ENCODE peak calls at places on chromosomes 6 and 20, in six cellular contexts. One of them, this sample, is unnamed.

GRCh38 chr20:48421547-48421946 is 406.3 kb downstream of the PREX1 start:
- DNase-seq in HuH-7.5: peak
- DNase-seq in IMR-90: no peak
- DNase-seq in sigmoid colon: no peak
- DNase-seq in NB4: no peak
- DNase-seq in stimulated activated CD4-positive, alpha-beta T cell treated with anti-CD3 and anti-CD28 coated beads, Interleukin-1b, Interleukin-23, amount 100 ng/mL, for 48 hours: no peak
- DNase-seq in this sample: no peak

GRCh38 chr6:137166247-137167098 is 7.0 kb downstream of the IL22RA2 start:
- DNase-seq in IMR-90: no peak
- DNase-seq in sigmoid colon: no peak
- DNase-seq in stimulated activated CD4-positive, alpha-beta T cell treated with anti-CD3 and anti-CD28 coated beads, Interleukin-1b, Interleukin-23, amount 100 ng/mL, for 48 hours: no peak
- DNase-seq in NB4: peak
- DNase-seq in HuH-7.5: no peak
- DNase-seq in this sample: no peak

GRCh38 chr6:111723412-111723970 is 117.8 kb upstream of the TRAF3IP2 start:
- DNase-seq in NB4: no peak
- DNase-seq in sigmoid colon: no peak
- DNase-seq in IMR-90: no peak
- DNase-seq in HuH-7.5: no peak
- DNase-seq in stimulated activated CD4-positive, alpha-beta T cell treated with anti-CD3 and anti-CD28 coated beads, Interleukin-1b, Interleukin-23, amount 100 ng/mL, for 48 hours: no peak
- DNase-seq in this sample: no peak

GRCh38 chr6:44563397-44563796 is 175.9 kb downstream of the CDC5L start:
- DNase-seq in sigmoid colon: no peak
- DNase-seq in stimulated activated CD4-positive, alpha-beta T cell treated with anti-CD3 and anti-CD28 coated beads, Interleukin-1b, Interleukin-23, amount 100 ng/mL, for 48 hours: no peak
- DNase-seq in HuH-7.5: no peak
- DNase-seq in NB4: no peak
- DNase-seq in IMR-90: peak
- DNase-seq in this sample: no peak

GRCh38 chr20:20450461-20451027 is 82.6 kb downstream of the INSM1 start:
- DNase-seq in sigmoid colon: no peak
- DNase-seq in NB4: no peak
- DNase-seq in IMR-90: no peak
- DNase-seq in HuH-7.5: no peak
- DNase-seq in stimulated activated CD4-positive, alpha-beta T cell treated with anti-CD3 and anti-CD28 coated beads, Interleukin-1b, Interleukin-23, amount 100 ng/mL, for 48 hours: no peak
- DNase-seq in this sample: no peak

GRCh38 chr6:39095578-39095977 is 19.4 kb downstream of the SAYSD1 start:
- DNase-seq in sigmoid colon: no peak
- DNase-seq in NB4: no peak
- DNase-seq in stimulated activated CD4-positive, alpha-beta T cell treated with anti-CD3 and anti-CD28 coated beads, Interleukin-1b, Interleukin-23, amount 100 ng/mL, for 48 hours: no peak
- DNase-seq in HuH-7.5: no peak
- DNase-seq in IMR-90: no peak
- DNase-seq in this sample: no peak

GRCh38 chr6:157323114-157323923 is at the start of gene TMEM242:
- DNase-seq in stimulated activated CD4-positive, alpha-beta T cell treated with anti-CD3 and anti-CD28 coated beads, Interleukin-1b, Interleukin-23, amount 100 ng/mL, for 48 hours: peak
- DNase-seq in sigmoid colon: peak
- DNase-seq in HuH-7.5: peak
- DNase-seq in IMR-90: peak
- DNase-seq in NB4: peak
- DNase-seq in this sample: peak

GRCh38 chr6:127918506-127919427 is 17.9 kb upstream of the THEMIS start:
- DNase-seq in HuH-7.5: no peak
- DNase-seq in stimulated activated CD4-positive, alpha-beta T cell treated with anti-CD3 and anti-CD28 coated beads, Interleukin-1b, Interleukin-23, amount 100 ng/mL, for 48 hours: no peak
- DNase-seq in IMR-90: no peak
- DNase-seq in sigmoid colon: no peak
- DNase-seq in NB4: no peak
- DNase-seq in this sample: no peak

GRCh38 chr6:34457747-34458462 is 8.0 kb upstream of the PACSIN1 start:
- DNase-seq in IMR-90: no peak
- DNase-seq in NB4: no peak
- DNase-seq in HuH-7.5: no peak
- DNase-seq in sigmoid colon: no peak
- DNase-seq in stimulated activated CD4-positive, alpha-beta T cell treated with anti-CD3 and anti-CD28 coated beads, Interleukin-1b, Interleukin-23, amount 100 ng/mL, for 48 hours: no peak
- DNase-seq in this sample: no peak

GRCh38 chr6:22886881-22887581 is 317.7 kb downstream of the HDGFL1 start:
- DNase-seq in stimulated activated CD4-positive, alpha-beta T cell treated with anti-CD3 and anti-CD28 coated beads, Interleukin-1b, Interleukin-23, amount 100 ng/mL, for 48 hours: no peak
- DNase-seq in sigmoid colon: no peak
- DNase-seq in NB4: no peak
- DNase-seq in HuH-7.5: no peak
- DNase-seq in IMR-90: peak
- DNase-seq in this sample: peak

GRCh38 chr6:8243462-8243861 is 141.1 kb upstream of the EEF1E1 start:
- DNase-seq in NB4: no peak
- DNase-seq in IMR-90: peak
- DNase-seq in HuH-7.5: no peak
- DNase-seq in sigmoid colon: no peak
- DNase-seq in stimulated activated CD4-positive, alpha-beta T cell treated with anti-CD3 and anti-CD28 coated beads, Interleukin-1b, Interleukin-23, amount 100 ng/mL, for 48 hours: no peak
- DNase-seq in this sample: no peak

GRCh38 chr20:61254881-61255589 is 3.0 kb downstream of the CDH4 start:
- DNase-seq in HuH-7.5: no peak
- DNase-seq in IMR-90: peak
- DNase-seq in sigmoid colon: no peak
- DNase-seq in stimulated activated CD4-positive, alpha-beta T cell treated with anti-CD3 and anti-CD28 coated beads, Interleukin-1b, Interleukin-23, amount 100 ng/mL, for 48 hours: no peak
- DNase-seq in NB4: no peak
- DNase-seq in this sample: no peak

GRCh38 chr6:105135907-105136432 is 43.8 kb downstream of the POPDC3 start:
- DNase-seq in stimulated activated CD4-positive, alpha-beta T cell treated with anti-CD3 and anti-CD28 coated beads, Interleukin-1b, Interleukin-23, amount 100 ng/mL, for 48 hours: no peak
- DNase-seq in NB4: no peak
- DNase-seq in sigmoid colon: no peak
- DNase-seq in IMR-90: peak
- DNase-seq in HuH-7.5: no peak
- DNase-seq in this sample: no peak

GRCh38 chr20:35839891-35840290 is 68.1 kb downstream of the PHF20 start:
- DNase-seq in sigmoid colon: no peak
- DNase-seq in IMR-90: no peak
- DNase-seq in HuH-7.5: no peak
- DNase-seq in stimulated activated CD4-positive, alpha-beta T cell treated with anti-CD3 and anti-CD28 coated beads, Interleukin-1b, Interleukin-23, amount 100 ng/mL, for 48 hours: no peak
- DNase-seq in NB4: no peak
- DNase-seq in this sample: no peak

GRCh38 chr20:18288748-18289705 is 700 bp downstream of the ZNF133 start:
- DNase-seq in stimulated activated CD4-positive, alpha-beta T cell treated with anti-CD3 and anti-CD28 coated beads, Interleukin-1b, Interleukin-23, amount 100 ng/mL, for 48 hours: no peak
- DNase-seq in IMR-90: peak
- DNase-seq in sigmoid colon: no peak
- DNase-seq in NB4: peak
- DNase-seq in HuH-7.5: no peak
- DNase-seq in this sample: no peak

This sample was measured in AG04449.